ENCODE peak calls at places on chromosomes 12 and 14, in seven cellular contexts. Y, V, I, B, N, C and J are unnamed samples.

GRCh38 chr12:45336331-45336730 is 120.4 kb downstream of the ANO6 start:
- DNase-seq in C (no peak), N (no peak), V (no peak), Y (no peak), B (no peak), I (no peak), J (no peak)

GRCh38 chr14:31229638-31230229 is 22.1 kb upstream of the HECTD1 start:
- DNase-seq in I (peak; percentile 92), V (no peak), C (no peak), B (no peak), Y (peak; percentile 50), N (peak; percentile 89), J (peak; percentile 100)

GRCh38 chr14:65478596-65478995 is 66.1 kb downstream of the FUT8 start:
- DNase-seq in I (peak; percentile 38), N (peak; percentile 13), C (no peak), B (no peak), V (no peak), Y (no peak), J (no peak)

GRCh38 chr12:15801770-15802393 is 12.7 kb upstream of the EPS8 start:
- DNase-seq in N (no peak), I (peak; percentile 72), V (no peak), B (no peak), C (no peak), Y (no peak), J (no peak)

GRCh38 chr12:102480401-102480800 is at the start of gene IGF1:
- DNase-seq in B (no peak), Y (no peak), V (no peak), C (no peak), I (no peak), N (peak; percentile 65), J (no peak)

GRCh38 chr14:23404331-23404900 is 3.7 kb downstream of the MYH6 start:
- DNase-seq in N (no peak), C (no peak), Y (no peak), I (no peak), V (no peak), B (no peak), J (no peak)

GRCh38 chr12:57008113-57008687 is 1.9 kb upstream of the ZBTB39 start:
- DNase-seq in I (peak; percentile 52), N (peak; percentile 62), C (no peak), V (no peak), B (peak; percentile 27), Y (peak; percentile 65), J (peak; percentile 59)

GRCh38 chr14:51520087-51520486 is 131.6 kb upstream of the FRMD6 start:
- DNase-seq in N (no peak), V (no peak), I (no peak), Y (no peak), C (no peak), B (no peak), J (no peak)

GRCh38 chr12:48973992-48974673 is 2.6 kb upstream of the WNT10B start:
- DNase-seq in N (peak; percentile 75), I (no peak), C (no peak), Y (no peak), B (no peak), V (peak; percentile 82), J (no peak)

GRCh38 chr12:9751204-9752144 is 9.2 kb downstream of the CD69 start:
- DNase-seq in C (no peak), N (peak; percentile 22), Y (no peak), I (peak; percentile 12), B (no peak), V (no peak), J (peak; percentile 27)

GRCh38 chr12:47004634-47005033 is 74.8 kb upstream of the PCED1B start:
- DNase-seq in C (no peak), V (no peak), B (no peak), N (no peak), I (no peak), Y (no peak), J (no peak)

GRCh38 chr12:14629832-14630688 is 62.4 kb upstream of the PLBD1 start:
- DNase-seq in V (peak; percentile 82), C (peak; percentile 27), B (no peak), N (peak; percentile 40), Y (peak; percentile 74), I (peak; percentile 67), J (peak; percentile 44)

GRCh38 chr14:97771340-97772045 is 974.3 kb downstream of the VRK1 start:
- DNase-seq in I (no peak), B (no peak), N (no peak), V (no peak), Y (no peak), C (no peak), J (no peak)

GRCh38 chr12:117792471-117792870 is 176.3 kb downstream of the KSR2 start:
- DNase-seq in I (no peak), V (no peak), Y (no peak), N (no peak), B (no peak), C (no peak), J (no peak)

GRCh38 chr12:18998343-18999270 is 130.9 kb upstream of the PLEKHA5 start:
- DNase-seq in N (no peak), B (no peak), C (no peak), I (no peak), Y (no peak), V (no peak), J (no peak)

GRCh38 chr12:5969974-5970690 is 25.1 kb upstream of the ANO2 start:
- DNase-seq in C (no peak), V (no peak), B (no peak), Y (no peak), N (no peak), I (no peak), J (no peak)

GRCh38 chr14:96626916-96627315 is 124.7 kb downstream of the PAPOLA start:
- DNase-seq in C (no peak), N (no peak), V (no peak), I (no peak), Y (no peak), B (no peak), J (no peak)

GRCh38 chr12:53145861-53146260 is 34.7 kb upstream of the ZNF740 start:
- DNase-seq in I (no peak), V (no peak), C (no peak), Y (no peak), B (no peak), N (no peak), J (no peak)

GRCh38 chr14:83147006-83147405 is 1613.4 kb upstream of the SEL1L start:
- DNase-seq in I (no peak), V (no peak), N (no peak), Y (no peak), B (no peak), C (no peak), J (no peak)

GRCh38 chr12:95004610-95005009 is 1.1 kb upstream of the NDUFA12 start:
- DNase-seq in I (no peak), V (no peak), Y (no peak), C (no peak), B (no peak), N (no peak), J (no peak)

DNA sequence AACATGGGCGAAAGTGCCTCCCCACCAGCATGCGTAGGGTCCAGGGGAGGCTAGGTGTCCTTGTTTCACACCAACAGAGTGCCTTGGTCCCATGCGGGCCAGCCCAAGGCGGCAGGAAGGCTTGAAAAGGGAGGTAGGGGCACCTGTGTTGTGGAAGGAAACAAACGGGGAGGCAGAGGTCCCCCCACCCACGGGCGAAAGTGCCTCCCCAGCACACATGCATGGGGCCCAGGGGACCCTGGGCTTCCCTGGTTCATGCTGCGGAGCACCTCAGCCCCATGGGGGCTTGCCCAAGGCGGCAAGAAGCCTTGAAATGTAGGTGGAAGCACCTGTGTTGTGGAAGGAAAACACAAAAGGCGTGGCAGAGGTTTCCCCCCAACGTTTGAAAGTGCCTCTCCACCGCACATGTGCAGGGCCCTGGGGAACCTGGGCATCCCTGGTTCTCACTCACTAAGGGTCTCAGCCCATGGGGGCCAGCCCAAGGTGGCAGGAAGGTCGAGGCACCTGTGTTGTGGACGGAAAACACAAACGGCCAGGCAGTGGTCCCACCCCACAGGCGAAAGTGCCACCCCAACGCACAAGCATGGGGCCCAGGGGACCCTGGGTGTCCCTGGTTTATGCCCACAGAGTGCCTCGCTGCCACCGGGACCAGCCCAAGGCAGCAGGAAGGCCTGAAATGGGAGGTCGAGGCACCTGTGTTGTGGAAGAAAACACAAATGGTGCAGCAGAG is 374.7 kb downstream of the ALG10 start:
- DNase-seq in C (no peak), Y (no peak), B (no peak), V (no peak), N (peak; percentile 1), I (no peak), J (no peak)
- TF ChIP-seq SP1 in C (no peak), Y (no peak), B (no peak), V (no peak), N (no peak), I (no peak), J (no peak)

GRCh38 chr14:75619598-75619997 is 41.1 kb downstream of the ERG28 start:
- DNase-seq in N (no peak), I (no peak), B (no peak), V (no peak), Y (no peak), C (no peak), J (no peak)

GRCh38 chr14:75612157-75612556 is 33.7 kb downstream of the FLVCR2 start:
- DNase-seq in I (no peak), V (no peak), C (no peak), Y (no peak), B (no peak), N (no peak), J (no peak)

GRCh38 chr14:75614179-75614578 is 35.8 kb downstream of the FLVCR2 start:
- DNase-seq in V (no peak), B (no peak), I (no peak), N (no peak), C (no peak), Y (no peak), J (no peak)

GRCh38 chr14:75610839-75611238 is 32.4 kb downstream of the FLVCR2 start:
- DNase-seq in C (no peak), Y (no peak), B (no peak), I (no peak), V (no peak), N (no peak), J (no peak)

GRCh38 chr14:75615200-75615599 is 36.8 kb downstream of the FLVCR2 start:
- DNase-seq in B (no peak), V (no peak), C (no peak), N (no peak), I (no peak), Y (no peak), J (no peak)
- TF ChIP-seq SP1 in B (no peak), V (no peak), C (no peak), N (no peak), I (no peak), Y (no peak), J (no peak)

GRCh38 chr12:998020-998874 is 7.2 kb downstream of the ERC1 start:
- DNase-seq in C (no peak), B (no peak), V (no peak), I (no peak), N (no peak), Y (no peak), J (peak; percentile 68)
- TF ChIP-seq SP1 in C (no peak), B (no peak), V (no peak), I (no peak), N (no peak), Y (no peak), J (no peak)

GRCh38 chr14:88681755-88682494 is 110.8 kb downstream of the EML5 start:
- DNase-seq in C (no peak), N (no peak), Y (no peak), B (no peak), I (no peak), V (no peak), J (no peak)

GRCh38 chr14:88688386-88688785 is 104.4 kb downstream of the EML5 start:
- DNase-seq in I (no peak), Y (no peak), V (no peak), B (no peak), N (no peak), C (no peak), J (no peak)

GRCh38 chr14:88683119-88683518 is 109.6 kb downstream of the EML5 start:
- DNase-seq in V (no peak), I (no peak), N (no peak), Y (no peak), B (no peak), C (no peak), J (no peak)

GRCh38 chr14:88682495-88683114 is 110.1 kb downstream of the EML5 start:
- DNase-seq in I (no peak), V (peak; percentile 43), Y (no peak), N (peak; percentile 4), B (no peak), C (peak; percentile 9), J (no peak)
- TF ChIP-seq SP1 in I (no peak), V (no peak), Y (no peak), N (no peak), B (no peak), C (no peak), J (no peak)